ENCODE peak calls at places on chromosomes 13 and 19, in eight cellular contexts. One of them, this sample, is unnamed.
A peak's percentile ranks its signal among the peaks of the same experiment; 100 is the strongest.

GRCh38 chr13:109323338-109323737 is 463.0 kb downstream of the IRS2 start:
- DNase-seq in RWPE1: no peak
- DNase-seq in activated CD4-positive, alpha-beta T cell treated with anti-CD3 and anti-CD28 coated beads for 1 hour: no peak
- DNase-seq in EL: no peak
- DNase-seq in ureter: no peak
- DNase-seq in ecto neural progenitor cell: no peak
- DNase-seq in kidney tubule cell: no peak
- DNase-seq in HEK293T: no peak
- DNase-seq in this sample: peak; percentile 18

GRCh38 chr19:50842130-50842529 is 8.8 kb upstream of the KLK15 start:
- DNase-seq in activated CD4-positive, alpha-beta T cell treated with anti-CD3 and anti-CD28 coated beads for 1 hour: no peak
- DNase-seq in HEK293T: no peak
- DNase-seq in kidney tubule cell: no peak
- DNase-seq in EL: no peak
- DNase-seq in RWPE1: no peak
- DNase-seq in ureter: no peak
- DNase-seq in ecto neural progenitor cell: no peak
- DNase-seq in this sample: no peak

GRCh38 chr19:5075603-5076002 is 106.7 kb downstream of the KDM4B start:
- DNase-seq in EL: no peak
- DNase-seq in HEK293T: no peak
- DNase-seq in RWPE1: no peak
- DNase-seq in ureter: no peak
- DNase-seq in activated CD4-positive, alpha-beta T cell treated with anti-CD3 and anti-CD28 coated beads for 1 hour: no peak
- DNase-seq in kidney tubule cell: no peak
- DNase-seq in ecto neural progenitor cell: no peak
- DNase-seq in this sample: no peak

GRCh38 chr13:62387642-62388041 is 972.0 kb upstream of the PCDH20 start:
- DNase-seq in ecto neural progenitor cell: no peak
- DNase-seq in RWPE1: no peak
- DNase-seq in kidney tubule cell: no peak
- DNase-seq in ureter: no peak
- DNase-seq in HEK293T: peak; percentile 46
- DNase-seq in EL: no peak
- DNase-seq in activated CD4-positive, alpha-beta T cell treated with anti-CD3 and anti-CD28 coated beads for 1 hour: no peak
- DNase-seq in this sample: peak; percentile 7

GRCh38 chr13:110422913-110423688 is 116.0 kb downstream of the COL4A2 start:
- DNase-seq in ecto neural progenitor cell: no peak
- DNase-seq in EL: peak; percentile 30
- DNase-seq in kidney tubule cell: peak; percentile 73
- DNase-seq in ureter: no peak
- DNase-seq in activated CD4-positive, alpha-beta T cell treated with anti-CD3 and anti-CD28 coated beads for 1 hour: no peak
- DNase-seq in RWPE1: peak; percentile 29
- DNase-seq in HEK293T: no peak
- DNase-seq in this sample: peak; percentile 62

GRCh38 chr19:40278361-40279045 is 6.6 kb downstream of the AKT2 start:
- DNase-seq in activated CD4-positive, alpha-beta T cell treated with anti-CD3 and anti-CD28 coated beads for 1 hour: no peak
- DNase-seq in ecto neural progenitor cell: no peak
- DNase-seq in ureter: no peak
- DNase-seq in kidney tubule cell: no peak
- DNase-seq in RWPE1: no peak
- DNase-seq in EL: no peak
- DNase-seq in HEK293T: no peak
- DNase-seq in this sample: peak; percentile 55

GRCh38 chr19:49983645-49984229 is 22.8 kb upstream of the SIGLEC11 start:
- DNase-seq in EL: peak; percentile 44
- DNase-seq in kidney tubule cell: peak; percentile 58
- DNase-seq in RWPE1: peak; percentile 24
- DNase-seq in activated CD4-positive, alpha-beta T cell treated with anti-CD3 and anti-CD28 coated beads for 1 hour: peak; percentile 59
- DNase-seq in ecto neural progenitor cell: peak; percentile 77
- DNase-seq in HEK293T: peak; percentile 72
- DNase-seq in ureter: no peak
- DNase-seq in this sample: peak; percentile 55

GRCh38 chr13:73433893-73434292 is 375.1 kb downstream of the KLF5 start:
- DNase-seq in ecto neural progenitor cell: no peak
- DNase-seq in ureter: no peak
- DNase-seq in activated CD4-positive, alpha-beta T cell treated with anti-CD3 and anti-CD28 coated beads for 1 hour: no peak
- DNase-seq in EL: no peak
- DNase-seq in RWPE1: no peak
- DNase-seq in HEK293T: no peak
- DNase-seq in kidney tubule cell: no peak
- DNase-seq in this sample: no peak

GRCh38 chr19:48634424-48635262 is 2.5 kb downstream of the DBP start:
- DNase-seq in EL: peak; percentile 95
- DNase-seq in HEK293T: peak; percentile 80
- DNase-seq in kidney tubule cell: peak; percentile 93
- DNase-seq in ureter: peak; percentile 98
- DNase-seq in RWPE1: peak; percentile 90
- DNase-seq in ecto neural progenitor cell: peak; percentile 95
- DNase-seq in activated CD4-positive, alpha-beta T cell treated with anti-CD3 and anti-CD28 coated beads for 1 hour: peak; percentile 83
- DNase-seq in this sample: peak; percentile 99

GRCh38 chr13:111909501-111909900 is 157.4 kb upstream of the SOX1 start:
- DNase-seq in EL: no peak
- DNase-seq in kidney tubule cell: no peak
- DNase-seq in HEK293T: no peak
- DNase-seq in ureter: peak; percentile 22
- DNase-seq in activated CD4-positive, alpha-beta T cell treated with anti-CD3 and anti-CD28 coated beads for 1 hour: no peak
- DNase-seq in ecto neural progenitor cell: peak; percentile 29
- DNase-seq in RWPE1: no peak
- DNase-seq in this sample: no peak

GRCh38 chr13:100544866-100545683 is 43.5 kb downstream of the GGACT start:
- DNase-seq in EL: no peak
- DNase-seq in ureter: no peak
- DNase-seq in ecto neural progenitor cell: no peak
- DNase-seq in HEK293T: no peak
- DNase-seq in activated CD4-positive, alpha-beta T cell treated with anti-CD3 and anti-CD28 coated beads for 1 hour: no peak
- DNase-seq in kidney tubule cell: peak; percentile 75
- DNase-seq in RWPE1: no peak
- DNase-seq in this sample: no peak

GRCh38 chr19:14410054-14410774 is 8.9 kb downstream of the DDX39A start:
- DNase-seq in HEK293T: no peak
- DNase-seq in EL: no peak
- DNase-seq in ecto neural progenitor cell: peak; percentile 39
- DNase-seq in RWPE1: no peak
- DNase-seq in ureter: no peak
- DNase-seq in activated CD4-positive, alpha-beta T cell treated with anti-CD3 and anti-CD28 coated beads for 1 hour: peak; percentile 30
- DNase-seq in kidney tubule cell: no peak
- DNase-seq in this sample: no peak

GRCh38 chr19:16518483-16519229 is 22.5 kb downstream of the C19orf44 start:
- DNase-seq in EL: no peak
- DNase-seq in activated CD4-positive, alpha-beta T cell treated with anti-CD3 and anti-CD28 coated beads for 1 hour: no peak
- DNase-seq in ecto neural progenitor cell: no peak
- DNase-seq in HEK293T: no peak
- DNase-seq in ureter: no peak
- DNase-seq in RWPE1: no peak
- DNase-seq in kidney tubule cell: no peak
- DNase-seq in this sample: no peak

GRCh38 chr13:111313911-111314425 is 6.5 kb upstream of the TEX29 start:
- DNase-seq in HEK293T: no peak
- DNase-seq in ureter: no peak
- DNase-seq in kidney tubule cell: no peak
- DNase-seq in activated CD4-positive, alpha-beta T cell treated with anti-CD3 and anti-CD28 coated beads for 1 hour: no peak
- DNase-seq in RWPE1: no peak
- DNase-seq in ecto neural progenitor cell: no peak
- DNase-seq in EL: no peak
- DNase-seq in this sample: no peak

GRCh38 chr13:79547821-79548220 is 66.9 kb downstream of the NDFIP2 start:
- DNase-seq in ureter: no peak
- DNase-seq in kidney tubule cell: no peak
- DNase-seq in HEK293T: no peak
- DNase-seq in RWPE1: no peak
- DNase-seq in EL: no peak
- DNase-seq in ecto neural progenitor cell: no peak
- DNase-seq in activated CD4-positive, alpha-beta T cell treated with anti-CD3 and anti-CD28 coated beads for 1 hour: no peak
- DNase-seq in this sample: no peak

GRCh38 chr19:6963937-6964336 is 57.3 kb downstream of the MBD3L2B start:
- DNase-seq in RWPE1: no peak
- DNase-seq in ureter: no peak
- DNase-seq in EL: no peak
- DNase-seq in HEK293T: peak; percentile 25
- DNase-seq in ecto neural progenitor cell: no peak
- DNase-seq in kidney tubule cell: no peak
- DNase-seq in activated CD4-positive, alpha-beta T cell treated with anti-CD3 and anti-CD28 coated beads for 1 hour: peak; percentile 17
- DNase-seq in this sample: no peak

GRCh38 chr13:78339927-78340326 is 263.4 kb downstream of the POU4F1 start:
- DNase-seq in kidney tubule cell: no peak
- DNase-seq in ecto neural progenitor cell: no peak
- DNase-seq in EL: no peak
- DNase-seq in ureter: no peak
- DNase-seq in HEK293T: no peak
- DNase-seq in activated CD4-positive, alpha-beta T cell treated with anti-CD3 and anti-CD28 coated beads for 1 hour: no peak
- DNase-seq in RWPE1: no peak
- DNase-seq in this sample: no peak

GRCh38 chr19:35641515-35642151 is at the start of gene ETV2:
- DNase-seq in EL: peak; percentile 47
- DNase-seq in HEK293T: no peak
- DNase-seq in ecto neural progenitor cell: peak; percentile 73
- DNase-seq in activated CD4-positive, alpha-beta T cell treated with anti-CD3 and anti-CD28 coated beads for 1 hour: no peak
- DNase-seq in RWPE1: no peak
- DNase-seq in kidney tubule cell: no peak
- DNase-seq in ureter: no peak
- DNase-seq in this sample: peak; percentile 26

GRCh38 chr19:54233941-54234340 is 8.6 kb downstream of the LILRA6 start:
- DNase-seq in kidney tubule cell: no peak
- DNase-seq in HEK293T: no peak
- DNase-seq in ecto neural progenitor cell: no peak
- DNase-seq in ureter: no peak
- DNase-seq in activated CD4-positive, alpha-beta T cell treated with anti-CD3 and anti-CD28 coated beads for 1 hour: no peak
- DNase-seq in RWPE1: no peak
- DNase-seq in EL: no peak
- DNase-seq in this sample: no peak

GRCh38 chr19:28289294-28290063 is 923.5 kb downstream of the UQCRFS1 start:
- DNase-seq in RWPE1: no peak
- DNase-seq in ecto neural progenitor cell: no peak
- DNase-seq in EL: no peak
- DNase-seq in HEK293T: no peak
- DNase-seq in ureter: peak; percentile 64
- DNase-seq in kidney tubule cell: peak; percentile 68
- DNase-seq in activated CD4-positive, alpha-beta T cell treated with anti-CD3 and anti-CD28 coated beads for 1 hour: no peak
- DNase-seq in this sample: peak; percentile 89

GRCh38 chr13:92804346-92804745 is 422.3 kb upstream of the GPC6 start:
- DNase-seq in HEK293T: no peak
- DNase-seq in RWPE1: no peak
- DNase-seq in ureter: no peak
- DNase-seq in kidney tubule cell: peak; percentile 54
- DNase-seq in activated CD4-positive, alpha-beta T cell treated with anti-CD3 and anti-CD28 coated beads for 1 hour: no peak
- DNase-seq in ecto neural progenitor cell: no peak
- DNase-seq in EL: peak; percentile 71
- DNase-seq in this sample: peak; percentile 54

GRCh38 chr13:26401578-26402021 is 147.7 kb downstream of the CDK8 start:
- DNase-seq in kidney tubule cell: no peak
- DNase-seq in ureter: no peak
- DNase-seq in HEK293T: no peak
- DNase-seq in ecto neural progenitor cell: no peak
- DNase-seq in activated CD4-positive, alpha-beta T cell treated with anti-CD3 and anti-CD28 coated beads for 1 hour: no peak
- DNase-seq in EL: no peak
- DNase-seq in RWPE1: no peak
- DNase-seq in this sample: no peak

GRCh38 chr13:65965496-65965895 is 1264.6 kb downstream of the PCDH9 start:
- DNase-seq in RWPE1: no peak
- DNase-seq in HEK293T: no peak
- DNase-seq in kidney tubule cell: no peak
- DNase-seq in ureter: no peak
- DNase-seq in ecto neural progenitor cell: no peak
- DNase-seq in activated CD4-positive, alpha-beta T cell treated with anti-CD3 and anti-CD28 coated beads for 1 hour: no peak
- DNase-seq in EL: peak; percentile 38
- DNase-seq in this sample: peak; percentile 14

GRCh38 chr19:46821512-46822359 is 28.9 kb downstream of the AP2S1 start:
- DNase-seq in ureter: no peak
- DNase-seq in EL: no peak
- DNase-seq in kidney tubule cell: no peak
- DNase-seq in RWPE1: no peak
- DNase-seq in activated CD4-positive, alpha-beta T cell treated with anti-CD3 and anti-CD28 coated beads for 1 hour: peak; percentile 38
- DNase-seq in HEK293T: no peak
- DNase-seq in ecto neural progenitor cell: no peak
- DNase-seq in this sample: no peak

GRCh38 chr13:79646880-79647279 is 165.9 kb downstream of the NDFIP2 start:
- DNase-seq in RWPE1: no peak
- DNase-seq in activated CD4-positive, alpha-beta T cell treated with anti-CD3 and anti-CD28 coated beads for 1 hour: no peak
- DNase-seq in kidney tubule cell: no peak
- DNase-seq in HEK293T: no peak
- DNase-seq in EL: no peak
- DNase-seq in ureter: no peak
- DNase-seq in ecto neural progenitor cell: no peak
- DNase-seq in this sample: no peak